ENCODE peak calls at places on chromosomes 2 and 18, in nine cellular contexts. N is activated naive CD8-positive, alpha-beta T cell treated with anti-CD3 and anti-CD28 coated beads, Interleukin-2, amount 10 ng/mL, durations not matched to agents 7 days and 5 days; I is psoas muscle; B is activated gamma-delta T cell treated with Interleukin-2 at 50 U/mL for 16 hours; K is NCI-H1105; Y is mesendoderm; G is NCI-H1417; T is naive thymus-derived CD8-positive, alpha-beta T cell; C is RPMI8226. F is an unnamed sample.

GRCh38 chr2:177797808-177798207 is 274.8 kb downstream of the PDE11A start:
- DNase-seq in N (no peak), I (no peak), B (no peak), K (no peak), Y (peak), G (no peak), T (no peak), C (no peak), F (no peak)

GRCh38 chr2:175630319-175631246 is 371.5 kb downstream of the LNPK start:
- DNase-seq in N (no peak), I (no peak), B (no peak), K (peak), Y (no peak), G (peak), T (no peak), C (no peak), F (no peak)

GRCh38 chr2:36469701-36470100 is 114.1 kb downstream of the CRIM1 start:
- DNase-seq in N (no peak), I (no peak), B (no peak), K (no peak), Y (no peak), G (no peak), T (no peak), C (no peak), F (no peak)

GRCh38 chr18:49813321-49814146 is at the start of gene ACAA2:
- DNase-seq in N (peak), I (peak), B (peak), K (peak), Y (peak), G (peak), T (peak), C (peak), F (peak)

GRCh38 chr2:21217421-21217820 is 93.7 kb downstream of the TDRD15 start:
- DNase-seq in N (no peak), I (no peak), B (no peak), K (no peak), Y (no peak), G (no peak), T (no peak), C (no peak), F (no peak)

GRCh38 chr2:9199716-9200633 is 6.6 kb upstream of the ASAP2 start:
- DNase-seq in N (no peak), I (no peak), B (no peak), K (no peak), Y (no peak), G (no peak), T (no peak), C (no peak), F (no peak)

GRCh38 chr2:71358931-71359671 is 27.5 kb downstream of the ZNF638 start:
- DNase-seq in N (no peak), I (peak), B (no peak), K (no peak), Y (no peak), G (no peak), T (no peak), C (no peak), F (no peak)

GRCh38 chr2:238389985-238390682 is 36.6 kb upstream of the ASB1 start:
- DNase-seq in N (no peak), I (peak), B (no peak), K (peak), Y (no peak), G (peak), T (no peak), C (no peak), F (peak)

GRCh38 chr2:153543639-153544071 is 65.1 kb upstream of the RPRM start:
- DNase-seq in N (no peak), I (no peak), B (no peak), K (no peak), Y (peak), G (no peak), T (no peak), C (no peak), F (peak)

GRCh38 chr2:203586696-203587095 is 51.6 kb upstream of the RAPH1 start:
- DNase-seq in N (no peak), I (no peak), B (no peak), K (no peak), Y (peak), G (no peak), T (no peak), C (no peak), F (no peak)

GRCh38 chr2:102690012-102690411 is 70.7 kb downstream of the SLC9A2 start:
- DNase-seq in N (no peak), I (no peak), B (no peak), K (no peak), Y (no peak), G (no peak), T (no peak), C (no peak), F (no peak)

GRCh38 chr2:214378455-214379103 is 32.3 kb upstream of the VWC2L start:
- DNase-seq in N (no peak), I (no peak), B (no peak), K (peak), Y (peak), G (no peak), T (no peak), C (no peak), F (no peak)

GRCh38 chr2:231357931-231358330 is 37.6 kb upstream of the B3GNT7 start:
- DNase-seq in N (no peak), I (no peak), B (no peak), K (no peak), Y (no peak), G (no peak), T (no peak), C (no peak), F (no peak)

GRCh38 chr2:56118474-56118873 is 65.3 kb upstream of the CCDC85A start:
- DNase-seq in N (no peak), I (no peak), B (no peak), K (no peak), Y (peak), G (no peak), T (no peak), C (no peak), F (no peak)

GRCh38 chr2:57376985-57377384 is 669.6 kb upstream of the VRK2 start:
- DNase-seq in N (no peak), I (no peak), B (no peak), K (no peak), Y (peak), G (peak), T (no peak), C (no peak), F (no peak)

GRCh38 chr2:67917332-67918054 is 145.3 kb downstream of the C1D start:
- DNase-seq in N (no peak), I (no peak), B (no peak), K (no peak), Y (peak), G (no peak), T (no peak), C (no peak), F (no peak)

F was measured in NCI-H1436 treated with DMSO at 0.1 percent for 48 hours.